ENCODE peak calls at places on chromosomes 13 and 19, in six cellular contexts. K, X, B, R, U and Y are unnamed samples.

GRCh38 chr19:10471909-10472308 is 31.2 kb downstream of the KEAP1 start:
- DNase-seq in B (no peak), U (no peak), X (no peak), K (peak), R (peak), Y (no peak)

GRCh38 chr19:43616306-43616705 is 3.1 kb downstream of the ZNF428 start:
- DNase-seq in R (no peak), B (no peak), K (no peak), X (no peak), U (no peak), Y (no peak)

GRCh38 chr19:39082745-39083598 is 1.2 kb upstream of the ACP7 start:
- DNase-seq in K (no peak), X (no peak), R (no peak), U (no peak), B (no peak), Y (no peak)

GRCh38 chr13:51942189-51942588 is 69.1 kb downstream of the ATP7B start:
- DNase-seq in B (no peak), K (no peak), U (no peak), X (no peak), R (no peak), Y (no peak)

GRCh38 chr19:10896851-10897526 is 25.6 kb downstream of the CARM1 start:
- DNase-seq in R (peak), B (no peak), K (no peak), U (no peak), X (no peak), Y (no peak)

GRCh38 chr19:18762125-18763023 is 28.7 kb downstream of the COMP start:
- DNase-seq in X (peak), K (peak), B (peak), R (no peak), U (no peak), Y (no peak)

GRCh38 chr19:46319620-46320019 is 22.8 kb downstream of the HIF3A start:
- DNase-seq in K (no peak), X (no peak), U (no peak), B (no peak), R (no peak), Y (no peak)

GRCh38 chr13:43787998-43788397 is 1.2 kb upstream of the ENOX1 start:
- DNase-seq in B (no peak), U (no peak), X (no peak), K (peak), R (peak), Y (no peak)

GRCh38 chr13:26247608-26248007 is 6.3 kb upstream of the CDK8 start:
- DNase-seq in B (no peak), U (no peak), R (peak), X (no peak), K (no peak), Y (no peak)

GRCh38 chr19:55484571-55485438 is at the start of gene NAT14:
- DNase-seq in R (peak), U (no peak), K (peak), X (peak), B (peak), Y (peak)

GRCh38 chr13:100528820-100529219 is 59.8 kb downstream of the GGACT start:
- DNase-seq in U (no peak), R (no peak), B (no peak), K (no peak), X (no peak), Y (no peak)

GRCh38 chr13:48318014-48318713 is 14.6 kb downstream of the RB1 start:
- DNase-seq in K (no peak), R (no peak), B (peak), U (no peak), X (peak), Y (no peak)

GRCh38 chr19:4428326-4428975 is 26.0 kb downstream of the CHAF1A start:
- DNase-seq in K (no peak), R (no peak), X (no peak), B (no peak), U (no peak), Y (no peak)

GRCh38 chr19:13396256-13397080 is 109.8 kb downstream of the CACNA1A start:
- DNase-seq in U (no peak), K (peak), X (no peak), R (peak), B (no peak), Y (no peak)

GRCh38 chr13:44229371-44230030 is 144.1 kb upstream of the SERP2 start:
- DNase-seq in X (no peak), B (no peak), R (no peak), K (no peak), U (no peak), Y (no peak)

GRCh38 chr13:23610187-23610576 is 40.0 kb downstream of the TNFRSF19 start:
- DNase-seq in X (no peak), U (no peak), B (no peak), K (peak), R (peak), Y (no peak)

GRCh38 chr19:58399903-58400637 is 4.6 kb downstream of the RNF225 start:
- DNase-seq in U (no peak), X (no peak), K (peak), R (no peak), B (no peak), Y (no peak)

GRCh38 chr13:39037880-39038568 is at the start of the genes NHLRC3 and PROSER1:
- DNase-seq in R (peak), X (peak), U (peak), B (peak), K (peak), Y (peak)

GRCh38 chr13:21033224-21033855 is 28.0 kb downstream of the LATS2 start:
- DNase-seq in B (no peak), U (no peak), X (no peak), R (no peak), K (peak), Y (no peak)

GRCh38 chr13:75643182-75643581 is 7.1 kb downstream of the LMO7 start:
- DNase-seq in K (no peak), U (no peak), B (no peak), X (no peak), R (no peak), Y (no peak)
- H3K4me3 ChIP-seq in K (no peak), U (no peak), B (no peak), X (no peak), R (no peak), Y (no peak)

DNA sequence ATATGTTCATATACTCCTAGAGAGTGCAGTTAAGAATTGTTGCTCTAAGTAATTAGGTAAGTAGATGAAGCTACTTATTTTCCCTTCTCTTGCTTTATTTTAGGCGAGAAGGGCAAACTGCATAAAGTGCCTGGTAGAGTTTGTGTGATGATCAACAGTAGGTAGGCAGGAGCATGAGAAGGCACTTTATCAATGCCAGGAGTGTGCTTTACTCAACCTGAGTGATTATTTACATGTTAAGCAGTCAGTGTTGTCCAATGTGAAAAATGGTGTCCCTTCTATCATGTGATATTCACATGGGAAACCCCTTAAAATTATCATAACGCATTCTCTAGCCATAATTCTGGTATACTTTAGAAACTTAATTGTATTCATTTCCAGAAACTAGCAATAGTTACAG is 294.0 kb downstream of the ITGBL1 start:
- DNase-seq in U (no peak), B (no peak), X (no peak), K (no peak), R (no peak), Y (no peak)
- H3K4me3 ChIP-seq in U (no peak), B (no peak), X (no peak), K (no peak), R (no peak), Y (no peak)

GRCh38 chr13:73551736-73552135 is 492.9 kb downstream of the KLF5 start:
- DNase-seq in B (no peak), X (no peak), K (no peak), U (no peak), R (no peak), Y (no peak)

GRCh38 chr13:73556902-73557301 is 498.1 kb downstream of the KLF5 start:
- DNase-seq in K (no peak), B (no peak), X (no peak), R (no peak), U (no peak), Y (no peak)
- H3K4me3 ChIP-seq in K (no peak), B (no peak), X (no peak), R (no peak), U (no peak), Y (no peak)

GRCh38 chr13:40375522-40376171 is 290.8 kb downstream of the FOXO1 start:
- DNase-seq in B (peak), R (no peak), K (peak), U (no peak), X (no peak), Y (no peak)

GRCh38 chr13:40377783-40378182 is 288.7 kb downstream of the FOXO1 start:
- DNase-seq in X (no peak), R (no peak), B (no peak), U (no peak), K (peak), Y (no peak)

GRCh38 chr13:40376296-40376849 is 290.1 kb downstream of the FOXO1 start:
- DNase-seq in U (no peak), R (no peak), X (no peak), K (no peak), B (no peak), Y (no peak)

GRCh38 chr13:40379186-40379585 is 287.3 kb downstream of the FOXO1 start:
- DNase-seq in B (no peak), K (no peak), U (no peak), X (no peak), R (no peak), Y (no peak)

DNA sequence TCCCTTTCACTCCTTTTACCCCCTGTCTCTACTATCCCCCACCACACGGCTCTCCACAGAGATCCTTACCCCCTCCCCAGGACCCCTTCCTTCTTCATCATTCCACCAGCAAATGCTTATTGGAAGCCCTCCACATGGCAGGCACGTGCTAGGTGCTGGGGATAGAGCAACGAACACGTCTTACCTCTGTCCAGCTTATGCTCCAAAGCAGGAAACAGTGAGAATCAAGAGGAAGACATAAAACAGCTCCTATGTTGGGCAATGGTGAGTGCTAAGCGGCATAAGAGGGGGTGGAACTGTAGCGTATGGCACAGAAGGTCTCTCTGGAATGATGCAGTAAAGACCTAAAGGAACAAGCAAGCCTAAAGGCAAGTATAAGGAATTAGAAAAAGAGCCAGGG is 289.6 kb downstream of the FOXO1 start:
- DNase-seq in K (no peak), B (no peak), X (no peak), U (no peak), R (no peak), Y (no peak)
- H3K4me3 ChIP-seq in K (no peak), B (no peak), X (no peak), U (no peak), R (no peak), Y (no peak)